ENCODE peak calls at places on chromosomes 11 and 22, in eight cellular contexts. V is upper lobe of right lung; O is lung; A is substantia nigra; T is aorta; L is caudate nucleus; U is CD8-positive, alpha-beta memory T cell; S is RWPE1. B is an unnamed sample.

GRCh38 chr11:1762537-1763302 is 1.0 kb downstream of the CTSD start:
- DNase-seq in V (peak), A (no peak), L (no peak), S (peak), T (peak), O (peak), U (no peak), B (peak)

GRCh38 chr11:111707039-111707690 is 59.0 kb downstream of the PPP2R1B start:
- DNase-seq in U (no peak), L (no peak), S (peak), V (no peak), T (peak), A (no peak), O (peak), B (peak)

GRCh38 chr11:17773674-17774073 is 39.1 kb downstream of the KCNC1 start:
- DNase-seq in U (no peak), A (no peak), V (no peak), L (no peak), O (no peak), T (no peak), S (no peak), B (no peak)

GRCh38 chr22:50146440-50147228 is 23.9 kb upstream of the PANX2 start:
- DNase-seq in A (peak), U (no peak), L (peak), S (peak), T (no peak), V (peak), O (peak), B (no peak)

GRCh38 chr22:49247194-49247924 is 580.3 kb downstream of the BRD1 start:
- DNase-seq in S (no peak), T (no peak), U (no peak), A (no peak), L (no peak), V (no peak), O (no peak), B (no peak)

GRCh38 chr22:23072911-23073491 is 2.7 kb downstream of the GNAZ start:
- DNase-seq in O (no peak), T (peak), S (no peak), L (no peak), A (no peak), V (peak), U (no peak), B (no peak)

GRCh38 chr22:25942989-25943411 is 201.0 kb downstream of the MYO18B start:
- DNase-seq in L (peak), V (no peak), U (no peak), S (no peak), T (no peak), O (no peak), A (peak), B (no peak)

GRCh38 chr22:32803020-32803758 is 1.7 kb downstream of the TIMP3 start:
- DNase-seq in O (no peak), U (no peak), S (peak), V (no peak), L (no peak), A (no peak), T (no peak), B (no peak)

GRCh38 chr11:82895437-82896091 is 4.7 kb downstream of the PRCP start:
- DNase-seq in O (no peak), S (no peak), V (no peak), L (no peak), T (no peak), A (no peak), U (no peak), B (no peak)

DNA sequence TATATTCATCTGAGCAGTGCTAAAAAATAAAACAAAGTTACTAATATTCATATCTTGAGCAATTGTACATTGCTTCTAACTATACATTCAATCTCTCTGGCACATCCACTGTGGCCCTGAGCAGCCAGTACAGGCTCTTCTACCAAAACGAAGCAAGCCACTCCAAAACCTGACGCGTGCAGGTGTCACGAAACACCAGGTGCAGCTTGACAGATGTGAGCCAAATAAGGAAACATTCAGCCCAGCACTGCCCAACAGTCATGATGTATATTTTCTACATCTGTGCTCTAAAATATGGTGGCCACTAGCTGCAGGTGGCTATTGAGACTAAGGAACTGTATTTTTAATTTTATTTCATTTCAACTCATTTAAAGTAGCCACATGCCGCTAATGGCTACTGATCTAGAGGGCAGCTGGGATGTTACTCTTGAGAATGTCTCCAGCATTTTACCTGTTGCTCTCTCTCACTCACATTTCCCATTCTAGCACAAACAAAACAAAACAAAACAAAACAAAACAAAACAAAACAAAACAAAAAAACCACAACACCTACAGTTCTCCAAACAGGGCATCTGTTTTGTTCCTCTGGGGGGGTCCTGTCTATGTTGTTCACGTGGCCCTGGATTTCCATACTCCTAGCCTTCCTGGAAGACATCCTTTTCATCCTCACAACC is 77.7 kb downstream of the LARGE1 start:
- DNase-seq in T (no peak), L (no peak), U (no peak), A (no peak), O (no peak), S (no peak), V (no peak), B (no peak)
- H3K27ac ChIP-seq in T (no peak), L (no peak), U (no peak), A (no peak), O (no peak), S (no peak), V (no peak), B (no peak)

DNA sequence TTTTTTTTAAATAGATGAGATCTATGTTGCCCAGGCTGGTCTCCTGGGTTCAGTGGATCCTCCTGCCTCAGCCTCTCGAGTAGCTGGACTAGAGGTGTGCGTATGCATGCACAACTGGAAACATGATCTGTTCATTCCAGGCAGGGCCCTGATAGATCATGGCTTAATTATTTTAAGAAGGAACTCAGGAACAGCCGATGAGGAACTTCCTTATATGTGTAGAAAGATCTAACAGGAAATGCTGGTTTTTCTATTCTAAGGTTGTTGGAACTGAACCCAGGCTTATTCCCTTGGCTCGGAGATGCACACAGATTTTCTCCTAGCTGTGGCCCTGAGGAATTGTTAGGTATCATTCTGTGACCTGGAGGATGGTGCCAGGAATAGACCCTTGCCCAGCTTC is 32.4 kb downstream of the SPECC1L start:
- DNase-seq in A (no peak), U (no peak), T (no peak), S (no peak), V (no peak), L (no peak), O (no peak), B (peak)
- H3K27ac ChIP-seq in A (peak), U (no peak), T (no peak), S (peak), V (peak), L (no peak), O (peak), B (peak)

DNA sequence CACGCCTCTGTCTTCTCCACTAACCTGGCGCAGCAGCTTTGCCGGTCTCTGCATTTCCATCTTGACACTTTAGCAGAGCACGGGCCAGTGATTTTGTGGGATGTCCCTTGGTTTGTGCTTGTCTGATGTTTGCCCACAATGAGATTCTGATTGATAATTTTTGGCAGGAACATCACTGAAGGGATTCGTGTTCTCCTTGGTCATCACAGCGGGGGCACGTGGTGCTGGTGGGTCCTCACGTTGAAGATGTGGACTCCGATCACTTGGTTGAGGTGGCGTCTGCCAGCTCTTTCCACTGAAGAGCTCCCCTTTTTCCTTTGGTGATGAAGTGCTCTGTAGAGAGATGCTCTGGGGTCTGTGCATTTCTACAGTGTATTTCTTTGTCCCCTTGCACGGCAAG is 37.2 kb downstream of the TBC1D22A start:
- DNase-seq in V (no peak), T (no peak), S (no peak), A (no peak), U (no peak), O (no peak), L (no peak), B (no peak)
- H3K27ac ChIP-seq in V (no peak), T (no peak), S (no peak), A (no peak), U (no peak), O (no peak), L (no peak), B (no peak)

GRCh38 chr22:20511578-20512259 is 4.3 kb downstream of the MED15 start:
- DNase-seq in T (no peak), L (no peak), O (no peak), A (no peak), V (no peak), S (no peak), U (no peak), B (no peak)
- H3K27ac ChIP-seq in T (no peak), L (no peak), O (no peak), A (no peak), V (peak), S (peak), U (peak), B (no peak)

GRCh38 chr11:105181100-105181499 is 41.5 kb upstream of the CARD18 start:
- DNase-seq in L (peak), T (no peak), A (no peak), U (no peak), S (peak), V (no peak), O (no peak), B (peak)

GRCh38 chr11:105179542-105180278 is 40.1 kb upstream of the CARD18 start:
- DNase-seq in S (no peak), A (no peak), V (no peak), L (no peak), O (no peak), U (no peak), T (no peak), B (peak)

GRCh38 chr11:105181521-105181920 is 42.0 kb upstream of the CARD18 start:
- DNase-seq in S (no peak), A (no peak), O (no peak), T (no peak), U (no peak), L (no peak), V (no peak), B (no peak)

DNA sequence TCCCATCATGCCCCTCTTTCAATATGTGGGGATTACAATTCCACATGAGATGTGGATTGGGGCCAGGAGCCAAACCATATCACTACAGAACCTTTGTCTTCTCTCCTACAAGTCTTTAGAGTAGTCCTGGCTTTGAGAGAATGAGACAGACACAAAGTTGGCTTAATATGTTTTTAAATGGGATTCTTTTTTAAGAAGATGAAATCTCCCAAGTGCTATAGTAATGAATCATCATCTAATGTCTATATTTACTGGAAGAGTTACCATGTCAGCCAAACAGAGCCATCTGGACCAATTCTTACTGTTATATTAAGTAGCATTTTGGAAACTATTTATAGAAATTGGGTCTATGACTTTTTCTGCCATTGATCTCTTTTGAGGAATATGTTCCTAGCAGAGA is 38.1 kb upstream of the CARD18 start:
- DNase-seq in A (no peak), U (no peak), V (no peak), T (no peak), L (no peak), O (no peak), S (peak), B (peak)
- H3K27ac ChIP-seq in A (no peak), U (no peak), V (no peak), T (no peak), L (no peak), O (no peak), S (no peak), B (no peak)

GRCh38 chr11:3950996-3951662 is 95.7 kb downstream of the STIM1 start:
- DNase-seq in O (no peak), L (no peak), V (no peak), T (no peak), U (no peak), A (no peak), S (no peak), B (no peak)
- H3K27ac ChIP-seq in O (no peak), L (no peak), V (peak), T (no peak), U (peak), A (no peak), S (no peak), B (no peak)

DNA sequence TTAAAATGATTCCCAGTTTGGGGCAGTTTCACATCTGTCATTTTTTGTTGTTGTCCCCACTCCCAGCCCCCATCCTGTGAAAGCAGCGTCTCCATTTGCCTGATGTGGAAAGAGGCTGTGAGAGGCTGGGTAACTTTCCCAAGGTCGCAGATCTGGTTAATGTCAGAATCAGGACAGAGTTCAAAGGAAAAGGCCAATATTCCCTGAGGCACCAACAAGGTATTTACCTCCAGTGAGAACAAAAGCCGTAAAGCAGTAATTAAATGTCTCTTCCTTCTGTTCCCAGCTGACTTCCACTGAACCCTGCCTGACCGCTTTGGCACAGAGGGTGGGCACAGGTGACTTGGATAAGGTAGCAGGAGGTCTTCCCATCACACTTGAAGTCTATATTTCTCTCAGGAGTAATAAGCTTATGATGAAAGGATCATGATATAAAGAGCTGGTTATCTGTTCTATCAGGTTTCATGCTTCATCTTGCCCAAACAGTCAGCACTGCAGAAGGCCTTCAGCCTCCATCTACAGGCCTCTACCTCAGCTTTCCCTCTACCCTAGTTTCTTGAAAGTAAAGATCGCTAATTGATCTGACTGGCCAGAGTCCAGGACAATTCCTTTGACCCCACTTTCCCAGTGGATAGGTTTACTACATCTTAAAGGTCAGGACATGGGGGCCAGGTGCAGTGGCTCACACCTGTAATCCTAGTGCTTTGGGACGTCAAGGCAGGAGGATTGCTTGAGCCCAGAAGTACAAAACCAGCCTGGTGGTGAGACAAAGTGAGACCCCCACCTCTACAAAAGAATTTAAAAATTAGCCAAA is 9.4 kb downstream of the C11orf91 start:
- DNase-seq in U (no peak), S (no peak), L (no peak), A (no peak), V (no peak), O (no peak), T (no peak), B (peak)
- H3K27ac ChIP-seq in U (no peak), S (peak), L (peak), A (peak), V (peak), O (peak), T (no peak), B (peak)

GRCh38 chr11:68652683-68653156 is 31.6 kb upstream of the GAL start:
- DNase-seq in A (no peak), U (no peak), L (no peak), T (no peak), S (no peak), O (no peak), V (no peak), B (no peak)

GRCh38 chr11:68653486-68654430 is 30.6 kb upstream of the GAL start:
- DNase-seq in V (no peak), A (no peak), L (no peak), U (no peak), T (no peak), O (no peak), S (no peak), B (no peak)

GRCh38 chr11:68650801-68651200 is 33.5 kb upstream of the GAL start:
- DNase-seq in L (no peak), O (no peak), T (no peak), A (no peak), V (no peak), S (no peak), U (no peak), B (no peak)

GRCh38 chr11:68651208-68651984 is 32.9 kb upstream of the GAL start:
- DNase-seq in L (no peak), U (no peak), O (no peak), S (no peak), A (no peak), V (no peak), T (no peak), B (no peak)

DNA sequence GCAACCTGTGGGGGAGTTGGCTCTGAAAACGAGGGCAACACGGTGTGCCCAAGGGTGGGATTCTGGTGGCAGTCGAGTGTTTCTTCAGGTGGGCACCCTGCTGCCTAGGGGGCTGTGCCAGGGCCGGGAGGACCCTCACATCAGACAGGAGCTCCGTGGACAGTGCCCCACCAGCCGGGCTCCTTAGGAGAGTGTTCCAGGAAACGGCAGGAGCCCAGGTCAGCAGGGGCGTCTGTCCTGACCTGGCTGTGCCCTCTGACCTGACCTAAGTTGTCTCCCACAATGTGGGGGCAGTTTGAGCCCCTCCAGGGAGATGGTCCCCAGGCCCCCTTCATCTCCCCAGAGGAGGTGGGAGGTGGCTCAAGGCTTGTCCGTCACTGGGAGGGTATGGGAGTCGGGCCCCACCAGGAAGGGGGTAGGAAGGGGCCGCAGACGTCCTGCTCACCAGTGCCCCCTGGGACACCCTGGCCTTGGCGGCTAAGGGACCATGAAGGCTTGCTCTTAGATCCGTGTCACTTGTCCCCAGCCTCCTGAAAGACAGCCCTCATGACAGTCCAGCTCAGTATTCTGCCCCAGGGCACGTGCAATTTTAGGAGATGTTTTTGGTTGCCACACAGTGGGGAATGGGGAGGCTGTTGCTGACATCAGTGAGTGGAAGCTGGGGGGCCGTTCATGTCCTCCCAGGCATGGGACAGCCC is 32.2 kb upstream of the GAL start:
- DNase-seq in V (no peak), T (no peak), U (no peak), L (no peak), O (no peak), S (no peak), A (no peak), B (no peak)
- H3K27ac ChIP-seq in V (no peak), T (no peak), U (no peak), L (no peak), O (no peak), S (no peak), A (no peak), B (no peak)

B was measured in PC-3.